ENCODE peak calls at places on chromosome 1, in ten cellular contexts. M is BE2C, X is GM23248, Y is IMR-90, N is adrenal gland, L is prostate gland, Q is left lung, D is pancreas, B is mesendoderm, A is fibroblast of lung. Z is an unnamed sample. For H3K4me1, the result is how much of the 10 kb centered on the place peaks cover.

GRCh38 chr1:235199441-235199840 is 38.4 kb upstream of the RBM34 start:
- DNase-seq in M (no peak), X (peak), Y (peak), N (peak), L (no peak), Q (no peak), D (no peak), B (peak), A (peak), Z (peak)

GRCh38 chr1:32780005-32780404 is 37.2 kb downstream of the YARS1 start:
- DNase-seq in M (no peak), X (no peak), Y (no peak), N (no peak), L (no peak), Q (no peak), D (no peak), B (no peak), A (no peak), Z (no peak)

GRCh38 chr1:229433364-229434004 is 410 bp downstream of the ACTA1 start:
- DNase-seq in M (no peak), X (no peak), Y (no peak), N (no peak), L (no peak), Q (no peak), D (no peak), B (no peak), A (no peak), Z (no peak)

GRCh38 chr1:245605480-245606156 is 450.8 kb downstream of the KIF26B start:
- DNase-seq in M (peak), X (peak), Y (peak), N (peak), L (no peak), Q (peak), D (no peak), B (no peak), A (peak), Z (no peak)

GRCh38 chr1:28954126-28954525 is 39.8 kb downstream of the EPB41 start:
- DNase-seq in M (no peak), X (no peak), Y (no peak), N (no peak), L (no peak), Q (no peak), D (no peak), B (no peak), A (no peak), Z (no peak)

GRCh38 chr1:102879439-102879993 is 228.8 kb downstream of the COL11A1 start:
- DNase-seq in M (no peak), X (peak), Y (peak), N (no peak), L (no peak), Q (no peak), D (no peak), B (peak), A (peak), Z (no peak)

GRCh38 chr1:150566589-150567340 is 12.6 kb downstream of the MCL1 start:
- DNase-seq in M (no peak), X (no peak), Y (no peak), N (no peak), L (no peak), Q (no peak), D (no peak), B (no peak), A (no peak), Z (no peak)

GRCh38 chr1:116713474-116713873 is 40.8 kb upstream of the CD2 start:
- DNase-seq in M (no peak), X (no peak), Y (no peak), N (no peak), L (no peak), Q (no peak), D (no peak), B (no peak), A (no peak), Z (no peak)

GRCh38 chr1:55428236-55428635 is 213.1 kb upstream of the USP24 start:
- DNase-seq in M (no peak), X (no peak), Y (no peak), N (peak), L (no peak), Q (no peak), D (no peak), B (no peak), A (peak), Z (no peak)

GRCh38 chr1:2302292-2302925 is 74.3 kb downstream of the SKI start:
- DNase-seq in M (no peak), X (no peak), Y (no peak), N (no peak), L (no peak), Q (no peak), D (no peak), B (no peak), A (no peak), Z (no peak)
- H3K4me1 ChIP-seq in M (under half), X (under half), Y (under half), N (under half), L (under half), Q (under half), D (under half), B (under half), A (under half), Z (under half)

GRCh38 chr1:147757015-147757990 is 3.1 kb downstream of the GJA5 start:
- DNase-seq in M (no peak), X (no peak), Y (no peak), N (no peak), L (peak), Q (no peak), D (no peak), B (peak), A (no peak), Z (no peak)
- H3K4me1 ChIP-seq in M (under half), X (under half), Y (under half), N (under half), L (under half), Q (under half), D (under half), B (under half), A (under half), Z (under half)

DNA sequence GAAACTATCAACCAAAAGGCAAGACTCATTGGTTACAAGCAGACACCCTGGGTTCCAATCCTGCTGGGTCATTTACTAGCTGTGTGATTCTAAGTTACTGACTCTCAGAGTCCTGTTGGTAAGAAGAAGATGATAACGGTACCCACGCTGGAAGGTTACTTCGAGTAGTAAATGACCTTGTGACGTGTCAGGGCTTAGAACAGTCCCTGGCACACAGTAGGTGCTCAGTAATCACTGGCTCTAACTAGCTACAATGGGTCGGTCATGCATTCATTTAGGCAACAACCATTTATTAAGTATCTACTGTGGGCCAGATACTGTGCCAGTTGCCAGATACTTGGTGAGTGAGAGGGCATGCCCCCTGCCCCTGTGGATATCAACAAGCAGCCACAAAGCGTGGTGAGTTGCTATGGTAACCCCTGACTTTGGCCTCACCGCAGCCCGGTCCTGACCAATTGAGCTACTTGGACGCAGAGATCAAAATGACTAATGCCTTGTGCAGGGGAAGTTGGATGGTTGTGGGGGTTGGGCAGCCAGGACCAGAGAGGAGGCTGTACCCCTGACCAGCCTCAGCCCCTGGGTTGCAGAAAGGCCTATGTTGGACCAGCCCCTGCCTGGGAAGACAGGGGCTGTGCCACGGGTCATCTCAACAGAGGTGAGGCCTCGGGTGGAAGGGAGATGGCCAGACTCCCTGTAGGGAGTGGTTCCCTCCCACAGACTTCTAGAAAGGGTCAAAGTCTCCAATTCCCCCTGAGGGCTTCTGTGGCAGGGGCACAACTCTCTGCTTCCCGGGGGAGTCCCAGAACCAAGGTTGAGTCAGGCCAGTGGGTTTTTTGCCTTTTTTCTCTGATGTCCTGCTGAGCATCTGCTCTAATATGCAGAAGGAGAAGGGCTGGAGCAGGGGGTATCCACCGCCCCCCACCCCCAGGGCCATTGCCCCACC is 16.0 kb downstream of the DHRS3 start:
- DNase-seq in M (no peak), X (no peak), Y (peak), N (peak), L (no peak), Q (no peak), D (no peak), B (peak), A (peak), Z (no peak)
- H3K4me1 ChIP-seq in M (under half), X (under half), Y (under half), N (under half), L (under half), Q (half or more), D (under half), B (under half), A (under half), Z (under half)

GRCh38 chr1:118487932-118488331 is 302.9 kb upstream of the SPAG17 start:
- DNase-seq in M (no peak), X (no peak), Y (no peak), N (no peak), L (no peak), Q (no peak), D (no peak), B (no peak), A (no peak), Z (no peak)

GRCh38 chr1:118485757-118486156 is 300.7 kb upstream of the SPAG17 start:
- DNase-seq in M (no peak), X (peak), Y (no peak), N (no peak), L (no peak), Q (no peak), D (no peak), B (no peak), A (no peak), Z (no peak)

GRCh38 chr1:118486213-118486612 is 301.2 kb upstream of the SPAG17 start:
- DNase-seq in M (no peak), X (no peak), Y (no peak), N (no peak), L (no peak), Q (no peak), D (no peak), B (no peak), A (no peak), Z (no peak)

GRCh38 chr1:118488776-118489175 is 303.7 kb upstream of the SPAG17 start:
- DNase-seq in M (no peak), X (no peak), Y (no peak), N (no peak), L (no peak), Q (no peak), D (no peak), B (no peak), A (no peak), Z (no peak)

DNA sequence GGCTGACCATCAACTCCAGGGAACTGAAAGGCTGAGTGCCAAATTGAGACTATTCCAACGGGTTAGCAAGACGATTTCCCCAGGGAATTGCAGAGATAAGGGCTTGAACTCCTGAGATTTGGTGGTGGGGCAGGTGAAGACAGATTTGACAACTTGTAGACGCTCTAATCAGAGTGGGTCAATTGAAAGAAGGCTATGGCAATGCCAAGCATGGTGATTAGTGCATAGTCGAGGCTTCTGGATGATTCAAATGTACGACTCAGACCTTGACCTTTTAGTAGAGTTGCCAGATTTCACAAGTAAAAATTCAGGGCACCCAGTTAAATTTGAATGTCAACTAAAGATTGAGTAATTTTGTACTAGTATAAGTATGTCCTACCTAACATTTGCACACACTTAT is 302.1 kb upstream of the SPAG17 start:
- DNase-seq in M (no peak), X (peak), Y (no peak), N (no peak), L (no peak), Q (no peak), D (no peak), B (no peak), A (no peak), Z (no peak)
- H3K4me1 ChIP-seq in M (under half), X (under half), Y (under half), N (under half), L (under half), Q (under half), D (under half), B (under half), A (under half), Z (under half)

GRCh38 chr1:8431028-8431427 is 113.1 kb downstream of the SLC45A1 start:
- DNase-seq in M (no peak), X (no peak), Y (no peak), N (no peak), L (no peak), Q (no peak), D (no peak), B (peak), A (no peak), Z (no peak)

GRCh38 chr1:8435569-8436071 is 117.7 kb downstream of the SLC45A1 start:
- DNase-seq in M (no peak), X (no peak), Y (no peak), N (no peak), L (no peak), Q (no peak), D (no peak), B (no peak), A (no peak), Z (no peak)

GRCh38 chr1:8437286-8437685 is 119.4 kb downstream of the SLC45A1 start:
- DNase-seq in M (no peak), X (no peak), Y (no peak), N (no peak), L (no peak), Q (no peak), D (no peak), B (no peak), A (no peak), Z (no peak)

GRCh38 chr1:8431779-8432178 is 113.9 kb downstream of the SLC45A1 start:
- DNase-seq in M (no peak), X (no peak), Y (no peak), N (no peak), L (no peak), Q (no peak), D (no peak), B (no peak), A (no peak), Z (no peak)

DNA sequence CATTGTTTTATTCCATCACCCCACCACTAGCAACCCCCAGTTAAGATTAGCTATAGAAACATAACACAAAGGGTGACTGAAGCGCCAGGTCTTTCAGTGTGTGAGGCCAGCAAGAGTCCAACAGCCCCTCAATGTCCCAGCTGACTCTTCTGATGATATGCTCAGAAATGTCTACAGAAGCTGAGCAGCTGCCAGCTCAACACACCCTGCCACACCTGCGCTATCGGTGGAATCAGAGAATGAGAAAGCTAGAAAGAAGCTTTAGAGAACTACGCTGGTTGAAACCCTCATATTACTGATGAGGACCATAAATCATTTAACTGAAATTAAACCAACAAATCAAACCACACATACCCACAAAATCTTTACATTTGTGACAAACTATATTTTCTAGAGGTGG is 116.2 kb downstream of the SLC45A1 start:
- DNase-seq in M (no peak), X (no peak), Y (no peak), N (no peak), L (no peak), Q (no peak), D (no peak), B (no peak), A (no peak), Z (no peak)
- H3K4me1 ChIP-seq in M (under half), X (under half), Y (under half), N (under half), L (under half), Q (under half), D (under half), B (under half), A (under half), Z (under half)

DNA sequence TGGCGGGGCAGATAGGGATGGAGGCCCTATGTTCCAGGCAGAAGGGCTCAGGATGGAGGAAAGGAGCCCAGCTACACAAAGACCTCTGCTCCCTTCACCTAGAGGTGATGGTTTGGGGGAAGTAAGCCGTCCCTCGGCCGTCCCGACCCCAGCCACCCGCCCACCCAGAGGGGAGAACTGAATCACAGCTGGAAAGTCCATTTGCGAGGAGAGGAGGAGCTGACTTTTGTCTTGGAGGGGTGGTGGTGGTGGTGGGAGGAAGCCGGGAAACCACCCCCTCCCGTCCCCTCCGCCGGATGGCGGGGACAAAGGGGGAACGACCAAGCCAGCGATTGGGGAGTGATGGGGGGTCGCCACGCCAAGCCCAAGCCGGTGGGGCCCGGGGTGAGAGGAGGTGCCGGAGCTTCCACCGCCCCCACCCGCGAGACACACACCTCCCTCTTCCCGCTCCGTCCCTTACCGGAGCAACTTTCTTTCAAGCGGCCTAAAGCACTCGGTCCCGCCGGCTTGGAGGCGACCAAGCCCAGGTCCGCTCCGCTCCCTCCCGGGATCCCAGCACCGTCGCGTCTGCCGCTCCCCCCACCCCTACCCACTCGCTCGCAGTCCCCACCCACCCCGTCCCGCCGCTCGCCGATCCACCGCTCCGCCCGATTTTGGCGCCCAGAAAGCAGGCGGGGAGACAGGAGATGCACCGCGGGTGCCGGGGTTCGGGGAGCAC is 581 bp downstream of the ARHGEF2 start:
- DNase-seq in M (peak), X (peak), Y (no peak), N (peak), L (peak), Q (no peak), D (no peak), B (peak), A (no peak), Z (no peak)
- H3K4me1 ChIP-seq in M (under half), X (under half), Y (under half), N (under half), L (under half), Q (half or more), D (under half), B (under half), A (under half), Z (under half)

GRCh38 chr1:156499194-156499702 is 1.3 kb downstream of the MEF2D start:
- DNase-seq in M (no peak), X (peak), Y (no peak), N (peak), L (no peak), Q (no peak), D (no peak), B (peak), A (no peak), Z (no peak)

GRCh38 chr1:156499703-156500577 is 635 bp downstream of the MEF2D start:
- DNase-seq in M (peak), X (peak), Y (peak), N (peak), L (no peak), Q (no peak), D (peak), B (peak), A (peak), Z (no peak)

GRCh38 chr1:156497743-156498446 is 2.7 kb downstream of the MEF2D start:
- DNase-seq in M (no peak), X (peak), Y (no peak), N (peak), L (no peak), Q (no peak), D (no peak), B (no peak), A (no peak), Z (no peak)

GRCh38 chr1:156497078-156497742 is 3.4 kb downstream of the MEF2D start:
- DNase-seq in M (no peak), X (peak), Y (no peak), N (peak), L (no peak), Q (no peak), D (no peak), B (no peak), A (no peak), Z (no peak)

GRCh38 chr1:156498447-156499193 is 2.0 kb downstream of the MEF2D start:
- DNase-seq in M (no peak), X (peak), Y (peak), N (peak), L (no peak), Q (no peak), D (peak), B (peak), A (peak), Z (no peak)
- H3K4me1 ChIP-seq in M (under half), X (half or more), Y (under half), N (half or more), L (under half), Q (half or more), D (half or more), B (under half), A (under half), Z (under half)

GRCh38 chr1:15961492-15961891 is 14.4 kb downstream of the ZBTB17 start:
- DNase-seq in M (no peak), X (no peak), Y (no peak), N (no peak), L (no peak), Q (no peak), D (no peak), B (no peak), A (no peak), Z (no peak)

GRCh38 chr1:15963968-15964648 is 11.8 kb downstream of the ZBTB17 start:
- DNase-seq in M (no peak), X (no peak), Y (no peak), N (no peak), L (no peak), Q (no peak), D (no peak), B (no peak), A (no peak), Z (no peak)

GRCh38 chr1:15962176-15962575 is 13.7 kb downstream of the ZBTB17 start:
- DNase-seq in M (no peak), X (no peak), Y (no peak), N (peak), L (no peak), Q (no peak), D (no peak), B (no peak), A (no peak), Z (no peak)

GRCh38 chr1:15963363-15963967 is 12.4 kb downstream of the ZBTB17 start:
- DNase-seq in M (no peak), X (no peak), Y (no peak), N (no peak), L (no peak), Q (no peak), D (no peak), B (no peak), A (no peak), Z (no peak)

DNA sequence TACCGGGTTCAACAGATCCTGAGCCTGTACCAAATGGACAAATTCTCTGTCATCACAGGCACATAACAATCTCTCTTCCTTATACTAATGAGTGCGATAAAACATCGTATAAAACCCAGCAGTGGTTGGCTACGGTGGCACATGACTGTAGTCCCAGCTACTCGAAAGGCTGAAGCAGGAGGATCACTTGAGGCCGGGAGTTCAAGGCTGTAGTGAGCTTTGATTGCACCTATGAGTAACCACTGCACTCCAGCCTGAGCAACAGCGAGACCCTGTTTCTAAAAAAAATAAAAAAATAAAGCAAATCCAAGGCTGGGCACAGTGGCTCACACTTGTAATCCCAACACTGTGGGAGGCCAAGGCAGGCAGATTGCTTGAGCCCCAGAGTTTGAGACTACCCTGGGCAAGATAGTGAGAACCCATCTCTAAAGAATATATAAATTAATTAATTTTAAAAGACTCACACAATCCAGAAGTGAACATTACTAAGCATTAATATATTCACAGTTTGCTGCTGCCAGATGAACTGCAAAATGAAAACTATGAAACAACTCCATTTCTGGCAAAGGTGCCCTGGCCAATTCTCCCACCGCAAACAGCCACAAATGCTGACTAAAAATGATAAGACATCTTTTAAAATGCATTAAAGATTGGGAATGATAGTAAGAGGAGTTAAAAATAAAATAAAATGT is 13.1 kb downstream of the ZBTB17 start:
- DNase-seq in M (no peak), X (no peak), Y (no peak), N (peak), L (no peak), Q (no peak), D (no peak), B (no peak), A (no peak), Z (no peak)
- H3K4me1 ChIP-seq in M (under half), X (under half), Y (under half), N (under half), L (under half), Q (half or more), D (under half), B (under half), A (under half), Z (under half)